ENCODE peak calls at places on chromosomes 2 and 18, in seven cellular contexts. I, A, Z, B, P, T and H are unnamed samples.

GRCh38 chr2:190088917-190089316 is 26.4 kb upstream of the MSTN start:
- DNase-seq in B (no peak), Z (peak), I (peak), A (peak), P (no peak), T (peak), H (no peak)

GRCh38 chr2:198054299-198054698 is 249.9 kb downstream of the PLCL1 start:
- DNase-seq in I (no peak), A (peak), P (peak), B (no peak), Z (peak), T (peak), H (no peak)

GRCh38 chr18:11276678-11277077 is 127.3 kb upstream of the PIEZO2 start:
- DNase-seq in P (no peak), I (no peak), A (no peak), Z (no peak), B (no peak), T (no peak), H (no peak)

GRCh38 chr2:160493227-160494028 is at the start of gene RBMS1:
- DNase-seq in P (peak), Z (peak), A (no peak), B (peak), T (no peak), I (peak), H (no peak)

GRCh38 chr2:39394427-39395002 is 42.6 kb downstream of the MAP4K3 start:
- DNase-seq in A (no peak), T (no peak), P (no peak), B (no peak), Z (no peak), I (no peak), H (no peak)

GRCh38 chr2:182229288-182229687 is 197.5 kb downstream of the PDE1A start:
- DNase-seq in T (no peak), A (peak), P (no peak), Z (no peak), I (no peak), B (no peak), H (no peak)

GRCh38 chr2:196314780-196315179 is 143.4 kb upstream of the STK17B start:
- DNase-seq in A (no peak), I (no peak), P (no peak), Z (no peak), B (no peak), T (no peak), H (no peak)

GRCh38 chr2:238167761-238168160 is 9.0 kb downstream of the ERFE start:
- DNase-seq in T (no peak), B (no peak), Z (peak), I (no peak), P (no peak), A (no peak), H (no peak)

GRCh38 chr2:239290618-239291504 is 110.0 kb downstream of the HDAC4 start:
- DNase-seq in Z (no peak), A (no peak), T (no peak), I (no peak), P (no peak), B (peak), H (no peak)

GRCh38 chr2:23271230-23271629 is 113.7 kb upstream of the KLHL29 start:
- DNase-seq in P (no peak), I (no peak), B (no peak), T (no peak), Z (no peak), A (no peak), H (no peak)

GRCh38 chr2:216694201-216694825 is 1.0 kb downstream of the IGFBP5 start:
- DNase-seq in A (peak), T (no peak), Z (peak), P (no peak), B (no peak), I (peak), H (no peak)

GRCh38 chr2:108925286-108925685 is 63.7 kb downstream of the EDAR start:
- DNase-seq in A (no peak), I (no peak), B (peak), T (no peak), P (no peak), Z (no peak), H (no peak)

GRCh38 chr2:196143641-196144236 is 27.6 kb downstream of the STK17B start:
- DNase-seq in I (no peak), T (no peak), B (no peak), A (no peak), Z (no peak), P (no peak), H (no peak)

GRCh38 chr2:150587547-150588209 is 100.2 kb upstream of the RND3 start:
- DNase-seq in B (no peak), T (no peak), I (peak), Z (no peak), A (no peak), P (no peak), H (no peak)

GRCh38 chr2:150589760-150590159 is 102.3 kb upstream of the RND3 start:
- DNase-seq in I (no peak), B (no peak), Z (no peak), P (no peak), A (no peak), T (no peak), H (no peak)

GRCh38 chr2:150585221-150585971 is 97.9 kb upstream of the RND3 start:
- DNase-seq in A (no peak), T (no peak), I (no peak), Z (no peak), B (no peak), P (no peak), H (no peak)

GRCh38 chr2:150586858-150587257 is 99.4 kb upstream of the RND3 start:
- DNase-seq in P (no peak), Z (no peak), I (no peak), B (no peak), T (no peak), A (peak), H (no peak)

DNA sequence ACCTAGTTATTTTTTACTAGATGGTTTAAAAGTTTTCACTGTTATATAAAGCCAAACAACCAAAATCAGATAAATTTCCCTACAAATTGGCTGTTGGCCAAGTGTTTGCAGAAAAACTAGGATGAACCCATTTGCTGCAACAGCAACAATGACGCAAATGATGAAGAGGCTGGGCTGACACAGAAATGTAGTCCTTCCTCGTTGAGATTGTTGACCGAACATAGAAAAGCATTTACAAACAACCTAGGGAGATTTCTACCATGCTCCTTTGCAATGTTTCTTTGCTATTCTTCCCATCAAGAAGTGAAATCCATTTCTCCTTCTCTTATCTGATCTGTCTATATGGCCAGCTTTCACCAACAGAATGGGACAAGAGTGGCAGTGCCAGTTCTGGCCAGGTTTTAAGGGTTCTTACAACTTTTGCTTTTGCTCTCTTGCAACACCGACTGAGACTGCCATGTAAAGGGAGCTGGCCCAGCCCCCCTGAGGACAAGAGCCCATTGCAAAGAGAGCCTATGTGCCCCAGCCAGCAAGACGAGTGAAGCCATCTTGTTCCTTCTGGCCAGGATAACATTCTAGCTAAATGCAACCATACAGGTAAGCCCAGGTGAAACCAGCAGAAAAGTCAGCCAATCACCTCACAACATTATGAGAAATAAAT is 100.9 kb upstream of the RND3 start:
- DNase-seq in B (no peak), T (no peak), I (peak), A (no peak), Z (no peak), P (no peak), H (no peak)
- TF ChIP-seq POLR2AphosphoS5 in B (no peak), T (no peak), I (peak), A (no peak), Z (no peak), P (no peak), H (no peak)

GRCh38 chr2:218292700-218293014 is 354 bp upstream of the TMBIM1 start:
- DNase-seq in B (no peak), T (no peak), P (no peak), A (no peak), Z (no peak), I (no peak), H (no peak)

GRCh38 chr2:218291318-218291933 is 877 bp downstream of the TMBIM1 start:
- DNase-seq in T (no peak), I (no peak), B (no peak), A (no peak), Z (peak), P (no peak), H (no peak)

GRCh38 chr2:218290316-218291261 is 1.7 kb downstream of the TMBIM1 start:
- DNase-seq in T (no peak), P (peak), A (no peak), B (no peak), I (no peak), Z (no peak), H (no peak)

GRCh38 chr2:218291934-218292699 is at the start of gene TMBIM1:
- DNase-seq in I (no peak), Z (peak), T (no peak), P (peak), A (peak), B (peak), H (peak)

DNA sequence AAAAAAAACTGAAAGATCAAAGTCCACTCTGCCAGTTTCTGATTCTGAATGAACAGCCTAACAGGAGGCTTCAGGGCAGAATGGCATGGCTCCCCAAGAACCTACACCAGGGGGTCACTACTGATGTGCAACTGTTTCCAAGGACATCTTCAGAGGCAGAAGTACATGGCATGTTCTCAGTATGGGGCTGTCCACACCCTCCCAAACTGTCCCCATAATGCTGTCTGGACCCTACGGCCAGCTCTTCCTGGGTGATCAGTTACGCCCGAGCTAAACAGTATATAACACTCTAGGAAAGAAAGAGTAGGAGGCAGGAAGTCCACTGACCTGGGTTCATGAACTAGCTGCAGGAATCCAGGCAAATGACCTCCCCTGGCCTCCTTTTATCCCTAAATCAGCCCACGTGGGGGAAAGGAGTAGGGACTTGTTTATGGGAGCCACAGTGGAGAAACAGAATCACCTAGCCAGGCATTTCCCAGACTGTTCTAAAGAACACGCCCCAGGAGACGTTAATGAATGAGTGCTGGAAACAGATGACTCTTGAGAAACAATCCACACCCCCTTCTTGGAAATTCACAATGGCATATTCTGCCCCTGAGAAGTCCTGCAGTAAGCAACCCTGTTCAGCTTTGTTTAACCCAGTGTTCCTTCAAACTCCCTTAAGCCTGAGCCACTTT is 2.5 kb downstream of the TMBIM1 start:
- DNase-seq in I (peak), P (no peak), T (no peak), A (peak), Z (no peak), B (no peak), H (peak)
- TF ChIP-seq POLR2AphosphoS5 in I (peak), P (no peak), T (no peak), A (no peak), Z (peak), B (no peak), H (peak)

DNA sequence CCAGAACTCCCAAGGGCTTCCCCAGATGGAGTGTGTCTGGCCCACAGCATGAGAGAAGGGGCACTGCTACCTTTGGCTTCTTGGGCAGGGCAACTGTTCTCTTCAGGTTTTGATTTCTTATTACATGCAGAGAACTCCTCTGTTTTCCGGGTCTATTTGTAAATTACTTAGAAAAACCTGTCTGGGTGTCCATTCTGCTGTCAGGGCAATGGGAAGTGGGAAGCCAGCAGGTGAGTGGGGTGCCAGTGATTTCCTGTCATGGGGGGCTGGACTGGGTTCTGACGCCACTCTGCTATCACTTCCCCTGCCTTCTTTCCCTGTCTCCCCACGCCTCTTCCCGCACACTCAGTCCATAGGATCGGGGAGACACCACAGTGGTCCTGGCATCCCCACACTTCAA is 58.0 kb upstream of the LGALSL start:
- DNase-seq in Z (no peak), A (no peak), T (no peak), B (no peak), P (no peak), I (no peak), H (peak)
- TF ChIP-seq POLR2AphosphoS5 in Z (no peak), A (no peak), T (no peak), B (no peak), P (no peak), I (no peak), H (no peak)

GRCh38 chr2:213046431-213046830 is 105.0 kb downstream of the IKZF2 start:
- DNase-seq in T (no peak), P (no peak), B (no peak), Z (no peak), I (no peak), A (no peak), H (no peak)

GRCh38 chr2:213042262-213042661 is 109.2 kb downstream of the IKZF2 start:
- DNase-seq in A (no peak), I (no peak), T (no peak), B (no peak), Z (no peak), P (no peak), H (no peak)

GRCh38 chr2:213043566-213043965 is 107.8 kb downstream of the IKZF2 start:
- DNase-seq in P (no peak), B (no peak), Z (no peak), A (no peak), T (no peak), I (no peak), H (no peak)
- TF ChIP-seq POLR2AphosphoS5 in P (no peak), B (no peak), Z (no peak), A (no peak), T (no peak), I (no peak), H (no peak)

GRCh38 chr2:27891063-27891819 is 712 bp downstream of the BABAM2 start:
- DNase-seq in B (peak), A (peak), P (peak), T (peak), Z (peak), I (peak), H (peak)
- TF ChIP-seq POLR2AphosphoS5 in B (peak), A (no peak), P (peak), T (no peak), Z (peak), I (peak), H (peak)